ENCODE peak calls at places on chromosomes 13 and 19, in nine cellular contexts. M is cardiac muscle cell, F is HCT116, J is ovary, A is gastrocnemius medialis, Y is SJSA1, K is K562, R is right lobe of liver, C is right atrium auricular region. T is an unnamed sample. For H3K4me1, the result is how much of the 10 kb centered on the place peaks cover.

GRCh38 chr13:95870421-95870820 is 182.8 kb downstream of the UGGT2 start:
- DNase-seq in M (no peak), F (no peak), J (no peak), A (no peak), Y (no peak), K (no peak), R (no peak), C (no peak), T (no peak)

GRCh38 chr19:10271543-10272086 is 695 bp downstream of the ICAM1 start:
- DNase-seq in M (peak), F (no peak), J (peak), A (no peak), Y (no peak), K (no peak), R (peak), C (no peak), T (peak)

GRCh38 chr13:101631403-101631802 is 178.9 kb downstream of the ITGBL1 start:
- DNase-seq in M (no peak), F (no peak), J (no peak), A (no peak), Y (no peak), K (no peak), R (no peak), C (no peak), T (no peak)

GRCh38 chr19:13931582-13932378 is 6.4 kb downstream of the PODNL1 start:
- DNase-seq in M (no peak), F (no peak), J (no peak), A (no peak), Y (no peak), K (no peak), R (no peak), C (no peak), T (no peak)

GRCh38 chr19:3822683-3823344 is 36.6 kb upstream of the MATK start:
- DNase-seq in M (no peak), F (no peak), J (no peak), A (no peak), Y (no peak), K (no peak), R (no peak), C (no peak), T (no peak)

GRCh38 chr13:92573467-92574057 is 653.0 kb upstream of the GPC6 start:
- DNase-seq in M (peak), F (no peak), J (no peak), A (no peak), Y (peak), K (peak), R (no peak), C (no peak), T (no peak)

GRCh38 chr19:55229145-55229788 is 704 bp upstream of the TMEM86B start:
- DNase-seq in M (no peak), F (no peak), J (no peak), A (no peak), Y (no peak), K (no peak), R (peak), C (no peak), T (no peak)

GRCh38 chr13:99103536-99103935 is 97.1 kb upstream of the UBAC2 start:
- DNase-seq in M (peak), F (no peak), J (no peak), A (no peak), Y (no peak), K (no peak), R (no peak), C (no peak), T (no peak)

GRCh38 chr19:15398501-15399233 is 19.1 kb upstream of the AKAP8 start:
- DNase-seq in M (no peak), F (no peak), J (no peak), A (peak), Y (no peak), K (no peak), R (peak), C (no peak), T (no peak)

GRCh38 chr19:29516821-29517395 is 8.9 kb upstream of the VSTM2B start:
- DNase-seq in M (no peak), F (no peak), J (no peak), A (no peak), Y (no peak), K (no peak), R (no peak), C (no peak), T (no peak)

GRCh38 chr13:62119739-62120700 is 704.4 kb upstream of the PCDH20 start:
- DNase-seq in M (peak), F (peak), J (no peak), A (no peak), Y (no peak), K (no peak), R (no peak), C (no peak), T (no peak)

GRCh38 chr13:20713751-20714150 is 10.3 kb downstream of the IL17D start:
- DNase-seq in M (peak), F (no peak), J (no peak), A (no peak), Y (peak), K (no peak), R (no peak), C (peak), T (no peak)

GRCh38 chr19:10800488-10800887 is 35.5 kb downstream of the TMED1 start:
- DNase-seq in M (peak), F (no peak), J (no peak), A (no peak), Y (no peak), K (no peak), R (no peak), C (no peak), T (no peak)

GRCh38 chr19:7265963-7266362 is 28.3 kb downstream of the INSR start:
- DNase-seq in M (no peak), F (no peak), J (no peak), A (peak), Y (no peak), K (no peak), R (peak), C (no peak), T (no peak)

GRCh38 chr19:41969772-41970458 is 10.8 kb upstream of the RABAC1 start:
- DNase-seq in M (no peak), F (no peak), J (no peak), A (no peak), Y (no peak), K (no peak), R (no peak), C (no peak), T (no peak)

GRCh38 chr13:95298971-95299627 is 2.2 kb downstream of the ABCC4 start:
- DNase-seq in M (peak), F (peak), J (no peak), A (no peak), Y (peak), K (peak), R (no peak), C (no peak), T (no peak)

GRCh38 chr19:6026390-6026897 is 48.5 kb upstream of the RANBP3 start:
- DNase-seq in M (no peak), F (no peak), J (no peak), A (no peak), Y (no peak), K (no peak), R (peak), C (no peak), T (no peak)

GRCh38 chr19:43777163-43777700 is 3.5 kb downstream of the KCNN4 start:
- DNase-seq in M (no peak), F (no peak), J (no peak), A (no peak), Y (no peak), K (peak), R (no peak), C (no peak), T (no peak)

GRCh38 chr19:13817615-13818371 is 22.6 kb downstream of the ZSWIM4 start:
- DNase-seq in M (no peak), F (no peak), J (no peak), A (no peak), Y (no peak), K (peak), R (no peak), C (no peak), T (peak)

GRCh38 chr19:1430201-1430621 is 8.0 kb upstream of the RPS15 start:
- DNase-seq in M (no peak), F (no peak), J (no peak), A (no peak), Y (no peak), K (no peak), R (no peak), C (no peak), T (no peak)

GRCh38 chr19:53818756-53819155 is 5.4 kb downstream of the NLRP12 start:
- DNase-seq in M (no peak), F (no peak), J (no peak), A (no peak), Y (no peak), K (no peak), R (no peak), C (no peak), T (no peak)

GRCh38 chr19:53828531-53828930 is 4.4 kb upstream of the NLRP12 start:
- DNase-seq in M (no peak), F (no peak), J (no peak), A (no peak), Y (no peak), K (no peak), R (no peak), C (no peak), T (no peak)

GRCh38 chr19:53823380-53824120 is 564 bp downstream of the NLRP12 start:
- DNase-seq in M (no peak), F (no peak), J (no peak), A (no peak), Y (no peak), K (no peak), R (peak), C (no peak), T (no peak)

DNA sequence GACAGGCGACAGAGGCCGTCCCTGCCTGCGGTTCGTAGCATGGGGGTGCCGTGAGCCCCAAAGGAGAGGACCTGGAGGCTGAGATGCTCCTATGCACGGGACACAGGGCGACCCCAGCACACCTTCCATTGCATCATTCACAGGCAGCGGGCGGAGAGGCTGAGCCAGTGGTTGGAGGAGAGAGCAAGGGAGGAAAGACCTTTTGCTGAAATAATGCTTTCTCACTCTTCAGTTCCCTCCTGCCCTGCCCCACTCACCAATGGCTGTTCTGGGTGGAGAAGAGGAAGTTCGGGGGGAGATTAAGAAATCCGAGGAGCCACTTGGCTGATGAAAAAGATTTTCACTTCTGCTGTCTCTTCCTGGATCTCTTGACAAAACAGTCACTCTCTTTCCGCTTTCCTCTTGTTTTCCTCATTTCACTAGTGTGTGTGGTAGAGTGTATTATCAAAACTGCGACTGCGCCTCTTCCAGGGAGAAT is at the start of gene NLRP12:
- DNase-seq in M (peak), F (no peak), J (no peak), A (no peak), Y (no peak), K (no peak), R (peak), C (no peak), T (no peak)
- H3K4me3 ChIP-seq in M (no peak), F (no peak), J (no peak), A (no peak), Y (no peak), K (no peak), R (no peak), C (no peak), T (no peak)

DNA sequence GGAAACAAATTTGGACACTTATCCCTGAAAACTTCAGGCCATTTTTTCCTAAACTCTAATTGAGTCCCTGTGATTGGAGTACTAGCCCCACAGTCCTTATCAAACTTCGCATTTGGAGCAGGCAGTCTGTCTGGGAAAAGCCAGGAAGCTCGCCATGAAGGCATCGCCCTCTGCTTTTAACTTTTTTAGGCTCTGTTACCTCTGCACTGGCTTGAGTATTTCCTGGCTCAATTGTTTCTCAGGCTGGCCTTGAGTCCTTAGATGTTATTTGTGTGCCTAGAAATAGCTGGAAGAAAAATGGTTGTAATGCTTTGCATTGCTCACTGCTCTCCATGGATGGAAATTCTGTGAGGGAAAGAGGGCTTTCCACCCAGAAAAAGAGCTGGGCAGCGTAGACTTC is 24.2 kb downstream of the ACTN4 start:
- DNase-seq in M (no peak), F (no peak), J (no peak), A (no peak), Y (no peak), K (no peak), R (no peak), C (no peak), T (no peak)
- H3K4me1 ChIP-seq in M (half or more), F (under half), J (under half), A (half or more), Y (half or more), K (under half), R (under half), C (under half), T (half or more)

GRCh38 chr13:50529154-50529882 is 314.2 kb downstream of the DLEU7 start:
- DNase-seq in M (peak), F (peak), J (peak), A (peak), Y (peak), K (peak), R (peak), C (peak), T (peak)
- H3K4me3 ChIP-seq in M (no peak), F (peak), J (peak), A (peak), Y (no peak), K (no peak), R (no peak), C (peak), T (no peak)

GRCh38 chr19:16585808-16586476 is 13.7 kb upstream of the SLC35E1 start:
- DNase-seq in M (no peak), F (no peak), J (no peak), A (no peak), Y (no peak), K (no peak), R (no peak), C (no peak), T (peak)

GRCh38 chr19:16588089-16588823 is 16.0 kb upstream of the SLC35E1 start:
- DNase-seq in M (peak), F (no peak), J (no peak), A (peak), Y (no peak), K (peak), R (no peak), C (no peak), T (peak)

GRCh38 chr19:16584825-16585801 is 12.9 kb upstream of the SLC35E1 start:
- DNase-seq in M (no peak), F (no peak), J (no peak), A (no peak), Y (no peak), K (peak), R (no peak), C (no peak), T (no peak)

GRCh38 chr19:16587031-16588023 is 15.1 kb upstream of the SLC35E1 start:
- DNase-seq in M (no peak), F (no peak), J (no peak), A (no peak), Y (no peak), K (no peak), R (no peak), C (no peak), T (peak)

DNA sequence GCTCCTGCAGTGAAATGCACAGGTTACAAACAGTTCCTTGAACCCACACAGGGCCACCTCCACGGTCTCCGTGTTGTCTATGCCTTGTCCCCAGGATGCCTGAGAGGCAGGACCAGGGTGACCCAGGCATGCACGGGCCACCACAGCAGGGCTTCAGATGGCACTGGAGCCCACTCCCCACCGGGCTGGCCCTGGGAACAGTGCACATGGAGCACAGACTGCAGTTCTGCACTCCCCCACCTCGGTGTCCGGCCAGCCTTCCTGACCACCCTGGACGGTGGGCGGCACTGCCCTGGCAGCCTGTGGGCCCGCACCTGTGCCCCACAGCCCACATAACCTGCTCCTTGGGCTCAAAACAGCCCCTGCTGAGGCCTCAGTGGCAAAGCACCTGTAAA is 14.3 kb upstream of the SLC35E1 start:
- DNase-seq in M (no peak), F (no peak), J (no peak), A (no peak), Y (no peak), K (no peak), R (no peak), C (no peak), T (no peak)
- H3K4me1 ChIP-seq in M (half or more), F (under half), J (under half), A (half or more), Y (under half), K (half or more), R (under half), C (under half), T (half or more)

GRCh38 chr19:18090545-18091216 is 3.9 kb upstream of the IL12RB1 start:
- DNase-seq in M (peak), F (no peak), J (no peak), A (no peak), Y (no peak), K (peak), R (no peak), C (no peak), T (no peak)
- H3K4me3 ChIP-seq in M (no peak), F (no peak), J (no peak), A (no peak), Y (no peak), K (no peak), R (no peak), C (no peak), T (no peak)

GRCh38 chr13:43089912-43090498 is 66.6 kb downstream of the DNAJC15 start:
- DNase-seq in M (no peak), F (no peak), J (no peak), A (no peak), Y (no peak), K (no peak), R (no peak), C (no peak), T (no peak)
- H3K4me1 ChIP-seq in M (under half), F (under half), J (under half), A (under half), Y (under half), K (under half), R (under half), C (under half), T (under half)

GRCh38 chr13:55583953-55584593 is 1556.6 kb upstream of the PRR20A start:
- DNase-seq in M (no peak), F (no peak), J (no peak), A (no peak), Y (no peak), K (no peak), R (no peak), C (no peak), T (no peak)
- H3K4me3 ChIP-seq in M (no peak), F (no peak), J (no peak), A (no peak), Y (no peak), K (no peak), R (no peak), C (no peak), T (no peak)

T was measured in mucosa of descending colon.